ENCODE peak calls at places on chromosomes 3 and 15, in five cellular contexts. One of them, this sample, is unnamed.

GRCh38 chr3:160163259-160163878 is 61.9 kb upstream of the C3orf80 start:
- DNase-seq in SK-N-SH: peak; percentile 46
- DNase-seq in astrocyte: no peak
- DNase-seq in IMR-90: peak; percentile 47
- DNase-seq in DND-41: no peak
- DNase-seq in this sample: no peak

GRCh38 chr3:36679384-36680200 is 84.8 kb downstream of the DCLK3 start:
- DNase-seq in SK-N-SH: no peak
- DNase-seq in astrocyte: peak; percentile 90
- DNase-seq in IMR-90: peak; percentile 95
- DNase-seq in DND-41: no peak
- DNase-seq in this sample: no peak

GRCh38 chr3:189490749-189491148 is 140.4 kb upstream of the TP63 start:
- DNase-seq in SK-N-SH: no peak
- DNase-seq in astrocyte: no peak
- DNase-seq in IMR-90: no peak
- DNase-seq in DND-41: no peak
- DNase-seq in this sample: no peak

GRCh38 chr3:188901126-188901525 is 270.6 kb upstream of the TPRG1 start:
- DNase-seq in SK-N-SH: no peak
- DNase-seq in astrocyte: peak; percentile 59
- DNase-seq in IMR-90: peak; percentile 66
- DNase-seq in DND-41: no peak
- DNase-seq in this sample: no peak

GRCh38 chr3:173411288-173412064 is 13.9 kb downstream of the NLGN1 start:
- DNase-seq in SK-N-SH: peak; percentile 37
- DNase-seq in astrocyte: peak; percentile 38
- DNase-seq in IMR-90: peak; percentile 51
- DNase-seq in DND-41: no peak
- DNase-seq in this sample: no peak

GRCh38 chr3:157442729-157443128 is 6.1 kb downstream of the PTX3 start:
- DNase-seq in SK-N-SH: no peak
- DNase-seq in astrocyte: peak; percentile 19
- DNase-seq in IMR-90: peak; percentile 47
- DNase-seq in DND-41: no peak
- DNase-seq in this sample: no peak

GRCh38 chr15:76060098-76060989 is 559 bp downstream of the TMEM266 start:
- DNase-seq in SK-N-SH: no peak
- DNase-seq in astrocyte: no peak
- DNase-seq in IMR-90: no peak
- DNase-seq in DND-41: peak; percentile 31
- DNase-seq in this sample: no peak

GRCh38 chr3:12229144-12229871 is 59.6 kb upstream of the PPARG start:
- DNase-seq in SK-N-SH: no peak
- DNase-seq in astrocyte: no peak
- DNase-seq in IMR-90: no peak
- DNase-seq in DND-41: no peak
- DNase-seq in this sample: no peak

GRCh38 chr15:90033006-90033405 is 31.9 kb downstream of the ZNF710 start:
- DNase-seq in SK-N-SH: no peak
- DNase-seq in astrocyte: no peak
- DNase-seq in IMR-90: no peak
- DNase-seq in DND-41: no peak
- DNase-seq in this sample: no peak

GRCh38 chr3:95277614-95278013 is 1214.8 kb downstream of the NSUN3 start:
- DNase-seq in SK-N-SH: no peak
- DNase-seq in astrocyte: no peak
- DNase-seq in IMR-90: no peak
- DNase-seq in DND-41: no peak
- DNase-seq in this sample: no peak

GRCh38 chr3:195306359-195306758 is 35.4 kb upstream of the XXYLT1 start:
- DNase-seq in SK-N-SH: no peak
- DNase-seq in astrocyte: no peak
- DNase-seq in IMR-90: no peak
- DNase-seq in DND-41: no peak
- DNase-seq in this sample: no peak

GRCh38 chr3:113769551-113769950 is 22.7 kb downstream of the ATP6V1A start:
- DNase-seq in SK-N-SH: peak; percentile 12
- DNase-seq in astrocyte: peak; percentile 55
- DNase-seq in IMR-90: peak; percentile 70
- DNase-seq in DND-41: no peak
- DNase-seq in this sample: no peak

GRCh38 chr15:66912001-66912400 is 153.4 kb upstream of the SMAD3 start:
- DNase-seq in SK-N-SH: no peak
- DNase-seq in astrocyte: no peak
- DNase-seq in IMR-90: no peak
- DNase-seq in DND-41: peak; percentile 33
- DNase-seq in this sample: no peak

GRCh38 chr3:87167634-87168456 is 59.3 kb upstream of the CHMP2B start:
- DNase-seq in SK-N-SH: peak; percentile 1
- DNase-seq in astrocyte: peak; percentile 16
- DNase-seq in IMR-90: peak; percentile 20
- DNase-seq in DND-41: peak; percentile 39
- DNase-seq in this sample: no peak

GRCh38 chr15:33028495-33028894 is 166.0 kb downstream of the FMN1 start:
- DNase-seq in SK-N-SH: peak; percentile 21
- DNase-seq in astrocyte: no peak
- DNase-seq in IMR-90: peak; percentile 37
- DNase-seq in DND-41: no peak
- DNase-seq in this sample: no peak

GRCh38 chr15:67000896-67001295 is 64.5 kb upstream of the SMAD3 start:
- DNase-seq in SK-N-SH: no peak
- DNase-seq in astrocyte: no peak
- DNase-seq in IMR-90: no peak
- DNase-seq in DND-41: no peak
- DNase-seq in this sample: no peak

GRCh38 chr15:52186651-52187486 is 4.3 kb downstream of the GNB5 start:
- DNase-seq in SK-N-SH: no peak
- DNase-seq in astrocyte: no peak
- DNase-seq in IMR-90: no peak
- DNase-seq in DND-41: no peak
- DNase-seq in this sample: no peak

GRCh38 chr15:25375557-25375956 is 63.3 kb downstream of the UBE3A start:
- DNase-seq in SK-N-SH: no peak
- DNase-seq in astrocyte: no peak
- DNase-seq in IMR-90: no peak
- DNase-seq in DND-41: no peak
- DNase-seq in this sample: no peak

GRCh38 chr3:26753109-26753508 is 130.5 kb downstream of the LRRC3B start:
- DNase-seq in SK-N-SH: no peak
- DNase-seq in astrocyte: no peak
- DNase-seq in IMR-90: no peak
- DNase-seq in DND-41: no peak
- DNase-seq in this sample: no peak

GRCh38 chr15:73564255-73564654 is 68.9 kb downstream of the NPTN start:
- DNase-seq in SK-N-SH: no peak
- DNase-seq in astrocyte: peak; percentile 59
- DNase-seq in IMR-90: peak; percentile 47
- DNase-seq in DND-41: no peak
- DNase-seq in this sample: no peak

GRCh38 chr3:172153335-172153861 is 114.0 kb downstream of the FNDC3B start:
- DNase-seq in SK-N-SH: no peak
- DNase-seq in astrocyte: peak; percentile 100
- DNase-seq in IMR-90: peak; percentile 99
- DNase-seq in DND-41: peak; percentile 8
- DNase-seq in this sample: peak; percentile 96

GRCh38 chr15:29859981-29860745 is 37.9 kb upstream of the TJP1 start:
- DNase-seq in SK-N-SH: no peak
- DNase-seq in astrocyte: peak; percentile 92
- DNase-seq in IMR-90: peak; percentile 84
- DNase-seq in DND-41: no peak
- DNase-seq in this sample: no peak

DNA sequence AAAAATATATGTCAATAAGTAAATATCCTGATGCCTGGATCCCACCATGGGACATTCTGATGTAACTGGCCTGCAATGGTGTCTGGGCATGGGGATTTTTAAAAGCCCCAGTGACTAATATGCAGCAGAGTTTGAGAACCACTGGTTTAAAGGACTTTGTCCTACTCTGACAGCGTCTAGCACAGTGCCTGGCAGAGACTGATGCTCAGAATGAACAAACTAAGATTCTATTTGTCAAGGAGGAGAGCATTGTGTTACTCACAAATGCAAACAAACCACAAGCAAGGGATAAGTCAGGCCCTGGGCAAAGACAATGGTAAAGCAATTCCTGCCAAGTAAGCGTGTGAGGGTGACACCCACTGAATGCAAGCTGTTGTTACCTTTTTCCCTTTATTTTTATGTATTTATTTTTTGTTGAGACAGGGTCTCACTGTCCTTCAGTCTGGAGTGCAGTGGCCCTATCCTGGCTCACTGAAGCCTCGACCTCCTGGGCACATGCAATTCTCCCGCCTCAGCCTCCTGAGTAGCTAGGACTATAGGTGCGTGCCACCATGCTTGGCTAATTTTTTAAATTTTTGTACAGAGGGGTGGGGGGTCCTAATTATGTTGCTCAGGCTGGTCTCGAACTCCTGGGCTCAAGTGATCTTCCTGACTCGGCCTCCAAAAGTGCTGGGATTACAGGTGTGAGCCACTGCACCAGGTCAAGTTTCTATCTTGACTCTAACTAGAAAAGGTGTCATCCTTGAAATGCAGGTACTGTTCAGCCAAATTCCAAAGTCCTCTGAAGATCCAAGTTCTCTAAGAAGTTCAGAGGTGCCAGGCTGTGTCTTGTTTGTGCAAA is 909 bp upstream of the GPD1L start:
- DNase-seq in SK-N-SH: no peak
- DNase-seq in astrocyte: no peak
- DNase-seq in IMR-90: peak; percentile 10
- DNase-seq in DND-41: no peak
- DNase-seq in this sample: no peak
- H3K4me3 ChIP-seq in SK-N-SH: no peak overlapping the region
- H3K4me3 ChIP-seq in astrocyte: peak overlapping the region; percentile 64
- H3K4me3 ChIP-seq in IMR-90: no peak overlapping the region
- H3K4me3 ChIP-seq in DND-41: peak overlapping the region; percentile 86
- H3K4me3 ChIP-seq in this sample: peak overlapping the region; percentile 66

GRCh38 chr15:39468341-39468740 is 112.5 kb upstream of the THBS1 start:
- DNase-seq in SK-N-SH: no peak
- DNase-seq in astrocyte: no peak
- DNase-seq in IMR-90: no peak
- DNase-seq in DND-41: no peak
- DNase-seq in this sample: no peak

GRCh38 chr15:39465843-39466242 is 115.0 kb upstream of the THBS1 start:
- DNase-seq in SK-N-SH: no peak
- DNase-seq in astrocyte: no peak
- DNase-seq in IMR-90: no peak
- DNase-seq in DND-41: no peak
- DNase-seq in this sample: no peak

GRCh38 chr15:39468828-39469227 is 112.1 kb upstream of the THBS1 start:
- DNase-seq in SK-N-SH: no peak
- DNase-seq in astrocyte: no peak
- DNase-seq in IMR-90: peak; percentile 37
- DNase-seq in DND-41: no peak
- DNase-seq in this sample: no peak

GRCh38 chr15:39462691-39463090 is 118.2 kb upstream of the THBS1 start:
- DNase-seq in SK-N-SH: no peak
- DNase-seq in astrocyte: peak; percentile 80
- DNase-seq in IMR-90: peak; percentile 79
- DNase-seq in DND-41: no peak
- DNase-seq in this sample: no peak

DNA sequence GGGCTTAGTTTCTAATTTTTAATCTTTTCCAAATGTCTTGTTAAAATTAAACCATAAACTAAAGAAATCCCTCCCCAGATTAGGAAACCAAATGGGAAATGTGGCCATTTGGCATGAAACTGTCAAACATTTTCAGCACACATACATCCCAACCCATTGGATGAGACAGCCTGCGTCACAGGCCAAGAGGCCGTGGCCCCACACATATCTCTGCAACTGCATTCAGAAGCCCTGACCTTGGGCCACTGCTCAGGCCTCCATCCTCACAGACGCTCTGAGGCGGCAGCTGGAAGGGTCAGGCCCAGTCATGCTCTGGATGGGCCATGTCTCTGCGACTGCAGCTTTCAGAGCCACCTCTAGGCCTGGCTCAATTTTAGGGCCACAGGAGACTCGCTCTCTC is 114.5 kb upstream of the THBS1 start:
- DNase-seq in SK-N-SH: no peak
- DNase-seq in astrocyte: no peak
- DNase-seq in IMR-90: peak; percentile 39
- DNase-seq in DND-41: no peak
- DNase-seq in this sample: peak; percentile 97
- TF ChIP-seq CTCF in SK-N-SH: no peak
- TF ChIP-seq CTCF in astrocyte: no peak
- TF ChIP-seq CTCF in IMR-90: no peak
- TF ChIP-seq CTCF in DND-41: no peak
- TF ChIP-seq CTCF in this sample: peak; percentile 5

DNA sequence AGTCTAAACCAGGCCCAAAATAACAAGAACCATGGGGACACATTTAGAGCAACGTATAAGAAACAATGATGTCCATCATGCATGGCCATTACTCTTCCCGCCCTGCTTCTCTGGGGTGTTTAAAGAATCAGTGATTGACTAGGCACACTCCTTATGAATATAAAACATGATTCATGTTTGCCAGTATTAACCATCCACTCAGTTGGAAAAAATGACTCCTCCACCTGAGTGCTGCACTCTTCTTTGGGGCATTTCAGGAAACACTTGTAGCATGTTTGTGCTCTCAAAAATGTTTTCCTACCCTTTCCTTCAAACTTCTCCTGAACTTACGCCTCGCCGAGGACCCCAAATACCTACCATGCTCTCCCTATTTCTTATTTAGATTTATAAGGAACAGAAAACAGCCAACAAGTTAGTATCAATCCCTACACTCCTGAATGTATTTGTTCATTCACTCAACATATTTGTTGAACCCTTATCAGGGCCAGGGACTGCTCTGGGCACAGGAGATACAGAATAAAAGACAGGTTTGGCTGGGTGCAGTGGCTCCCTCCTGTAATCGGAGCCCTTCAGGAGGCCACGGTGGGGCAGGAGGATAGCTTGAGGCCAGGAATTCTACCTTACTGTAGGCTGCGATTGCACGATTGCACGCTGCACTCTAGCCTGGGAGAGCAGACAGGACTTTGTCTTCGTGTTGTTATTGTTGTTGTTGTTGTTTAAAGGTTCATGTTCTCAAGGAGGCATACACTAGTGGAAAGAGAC is 137.0 kb downstream of the TMCO5A start:
- DNase-seq in SK-N-SH: no peak
- DNase-seq in astrocyte: no peak
- DNase-seq in IMR-90: no peak
- DNase-seq in DND-41: no peak
- DNase-seq in this sample: no peak
- H3K9ac ChIP-seq in SK-N-SH: no peak overlapping the region
- H3K9ac ChIP-seq in astrocyte: no peak overlapping the region
- H3K9ac ChIP-seq in IMR-90: no peak overlapping the region
- H3K9ac ChIP-seq in DND-41: no peak overlapping the region
- H3K9ac ChIP-seq in this sample: no peak overlapping the region

DNA sequence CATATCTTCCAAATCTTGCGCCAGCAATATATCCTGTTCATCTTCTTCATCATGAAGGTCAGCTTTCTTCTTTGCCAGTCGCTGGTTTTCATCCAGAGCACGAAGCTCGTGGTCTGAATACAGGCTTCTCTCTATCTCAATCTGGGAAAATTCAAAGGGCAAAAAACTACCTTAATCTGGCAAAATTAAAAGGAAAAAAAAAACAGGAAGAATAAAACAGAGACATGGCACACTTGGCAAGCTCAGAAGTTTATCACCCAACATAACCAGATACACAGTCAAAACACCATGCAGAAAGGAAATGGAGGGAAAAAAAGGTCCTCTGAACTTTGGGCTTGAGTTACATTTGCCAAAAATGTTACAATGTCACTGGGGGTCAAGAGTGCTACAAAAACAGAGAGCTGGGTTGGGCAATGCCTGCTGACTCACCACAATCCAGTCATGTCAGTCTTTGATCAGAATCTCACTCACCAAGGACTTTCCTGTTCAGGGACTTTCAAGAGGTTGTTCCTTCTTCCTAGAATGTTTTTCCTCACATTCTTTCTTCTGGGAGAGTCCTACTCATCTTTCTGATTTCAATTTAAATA is 1.5 kb downstream of the MRPL46 start:
- DNase-seq in SK-N-SH: no peak
- DNase-seq in astrocyte: peak; percentile 12
- DNase-seq in IMR-90: peak; percentile 55
- DNase-seq in DND-41: no peak
- DNase-seq in this sample: no peak
- H3K4me3 ChIP-seq in SK-N-SH: peak overlapping the region; percentile 94
- H3K4me3 ChIP-seq in astrocyte: peak overlapping the region; percentile 98
- H3K4me3 ChIP-seq in IMR-90: no peak overlapping the region
- H3K4me3 ChIP-seq in DND-41: peak overlapping the region; percentile 97
- H3K4me3 ChIP-seq in this sample: peak overlapping the region; percentile 100

This sample was measured in kidney.